ENCODE peak calls at places on chromosomes 16 and 17, in six cellular contexts. R, T, V, W, N and H are unnamed samples.
A peak's percentile ranks its signal among the peaks of the same experiment; 100 is the strongest.

GRCh38 chr17:57875109-57876022 is 25.5 kb upstream of the MRPS23 start:
- DNase-seq in R (peak; percentile 52), T (peak; percentile 71), V (peak; percentile 59), W (peak; percentile 84), N (peak; percentile 99), H (peak; percentile 68)

GRCh38 chr17:1627219-1627986 is 1.2 kb downstream of the SLC43A2 start:
- DNase-seq in R (no peak), T (no peak), V (peak; percentile 44), W (no peak), N (no peak), H (peak; percentile 35)

GRCh38 chr16:50151744-50152143 is 1.4 kb upstream of the TENT4B start:
- DNase-seq in R (no peak), T (no peak), V (no peak), W (no peak), N (no peak), H (no peak)

GRCh38 chr17:67657596-67657995 is 60.1 kb upstream of the NOL11 start:
- DNase-seq in R (no peak), T (no peak), V (no peak), W (no peak), N (no peak), H (no peak)

GRCh38 chr17:80361495-80362220 is 53.3 kb upstream of the ENDOV start:
- DNase-seq in R (no peak), T (no peak), V (no peak), W (no peak), N (no peak), H (no peak)

GRCh38 chr17:13024526-13025263 is 6.9 kb upstream of the ELAC2 start:
- DNase-seq in R (peak; percentile 13), T (peak; percentile 73), V (peak; percentile 60), W (peak; percentile 38), N (peak; percentile 52), H (peak; percentile 51)

GRCh38 chr17:54524501-54524900 is 376.2 kb upstream of the TOM1L1 start:
- DNase-seq in R (no peak), T (no peak), V (no peak), W (no peak), N (no peak), H (no peak)

GRCh38 chr17:68310141-68310540 is 18.8 kb downstream of the ARSG start:
- DNase-seq in R (no peak), T (no peak), V (no peak), W (no peak), N (no peak), H (no peak)

GRCh38 chr17:4479340-4479981 is 19.2 kb upstream of the SPNS2 start:
- DNase-seq in R (no peak), T (peak; percentile 71), V (peak; percentile 79), W (no peak), N (no peak), H (no peak)

GRCh38 chr16:27650073-27650701 is 100.2 kb downstream of the KATNIP start:
- DNase-seq in R (peak; percentile 23), T (no peak), V (peak; percentile 21), W (peak; percentile 14), N (no peak), H (no peak)

GRCh38 chr17:68248199-68248825 is 469 bp downstream of the AMZ2 start:
- DNase-seq in R (peak; percentile 40), T (peak; percentile 49), V (peak; percentile 63), W (no peak), N (peak; percentile 57), H (peak; percentile 56)

GRCh38 chr16:819336-819735 is 18.8 kb upstream of the GNG13 start:
- DNase-seq in R (no peak), T (no peak), V (no peak), W (no peak), N (no peak), H (no peak)

GRCh38 chr17:27559996-27560481 is 70.9 kb upstream of the LGALS9 start:
- DNase-seq in R (no peak), T (peak; percentile 53), V (peak; percentile 39), W (peak; percentile 83), N (peak; percentile 93), H (peak; percentile 57)

GRCh38 chr16:74224828-74225227 is 71.8 kb upstream of the PSMD7 start:
- DNase-seq in R (no peak), T (no peak), V (no peak), W (no peak), N (peak; percentile 33), H (no peak)

DNA sequence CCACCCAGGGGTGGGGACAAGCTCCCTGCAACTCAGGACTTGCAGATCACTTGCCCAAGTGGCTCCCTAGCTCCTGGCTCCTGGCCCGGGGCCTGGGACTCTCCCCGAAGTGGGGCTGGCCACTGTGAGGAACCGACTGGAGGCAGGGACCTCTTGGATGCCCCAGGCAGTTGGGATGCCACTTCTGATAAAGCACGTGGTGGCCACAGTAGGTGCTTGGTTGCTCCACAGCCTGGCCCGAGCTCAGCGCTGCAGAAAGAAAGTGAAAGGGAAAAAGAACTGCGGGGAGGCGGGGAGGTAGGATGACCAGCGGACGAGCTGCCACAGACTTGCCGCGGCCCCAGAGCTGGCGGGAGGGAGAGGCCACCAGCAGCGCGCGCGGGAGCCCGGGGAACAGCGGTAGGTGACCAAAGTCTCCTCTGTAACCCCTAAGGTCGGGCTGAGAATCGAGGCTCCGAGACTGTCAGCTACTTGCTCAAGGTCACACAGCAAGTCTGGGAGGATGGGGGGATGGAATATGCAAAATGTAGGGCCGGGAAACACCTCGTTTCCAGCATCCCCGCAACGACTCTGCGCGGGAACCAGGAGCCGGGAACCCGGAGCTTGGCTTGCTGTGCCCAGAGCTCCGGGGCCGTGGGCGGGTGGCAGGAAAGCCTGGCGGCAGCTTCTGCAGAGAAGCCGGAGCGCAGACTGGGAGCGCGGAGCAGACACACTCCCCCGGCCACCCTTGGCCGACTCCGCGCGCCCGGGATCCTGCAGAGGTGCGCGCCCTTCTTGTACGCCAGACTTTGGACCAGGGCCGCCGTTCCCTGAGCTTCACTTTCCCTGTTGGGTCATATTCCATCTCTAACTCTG is 1.9 kb downstream of the CIITA start:
- DNase-seq in R (no peak), T (peak; percentile 75), V (peak; percentile 58), W (peak; percentile 40), N (peak; percentile 19), H (peak; percentile 36)
- TF ChIP-seq POLR2A in R (no peak), T (no peak), V (no peak), W (no peak), N (no peak), H (no peak)

GRCh38 chr17:48728232-48729231 is at the start of gene HOXB13:
- DNase-seq in R (peak; percentile 95), T (peak; percentile 37), V (peak; percentile 73), W (no peak), N (peak; percentile 39), H (no peak)
- TF ChIP-seq POLR2A in R (peak; percentile 89), T (no peak), V (peak; percentile 54), W (no peak), N (no peak), H (no peak)

DNA sequence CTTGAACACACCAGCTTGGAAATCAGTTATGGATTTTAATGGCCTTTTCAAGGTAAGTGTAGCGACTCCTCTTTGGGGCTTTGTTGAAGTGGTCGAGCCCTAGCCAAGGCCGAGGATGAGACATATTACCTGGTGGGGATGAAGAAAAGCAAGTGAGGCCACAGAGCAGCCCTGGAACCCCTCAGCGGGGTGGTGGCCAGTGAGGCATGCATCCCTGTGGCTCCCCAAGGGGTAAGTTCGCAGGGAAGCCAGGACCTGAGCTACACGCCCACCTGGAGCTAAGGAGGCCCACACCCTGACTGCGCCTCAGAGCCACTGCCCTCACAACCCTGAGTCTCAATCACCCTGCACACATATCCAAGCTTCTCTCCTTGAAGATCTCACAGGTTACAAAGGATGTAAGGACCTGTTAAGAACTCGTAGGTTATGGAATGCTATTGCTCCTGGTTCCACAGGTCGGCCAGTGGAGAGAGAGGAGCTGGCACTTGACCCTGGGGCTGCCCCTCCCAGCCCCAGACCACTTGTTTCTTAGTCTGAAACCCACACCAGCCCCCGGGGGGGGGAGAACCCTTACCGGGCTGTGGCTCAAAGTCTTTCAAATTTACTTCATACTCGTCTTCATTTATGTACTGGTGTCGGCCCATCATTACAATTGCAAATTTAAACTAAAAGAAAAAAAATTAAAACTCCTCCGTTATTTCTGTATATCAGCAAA is 12.0 kb downstream of the LITAFD start:
- DNase-seq in R (no peak), T (no peak), V (no peak), W (no peak), N (no peak), H (peak; percentile 8)
- TF ChIP-seq POLR2A in R (no peak), T (no peak), V (no peak), W (no peak), N (no peak), H (no peak)

GRCh38 chr16:66549284-66550131 is at the start of gene TK2:
- DNase-seq in R (peak; percentile 44), T (peak; percentile 75), V (peak; percentile 71), W (peak; percentile 73), N (peak; percentile 72), H (peak; percentile 28)

GRCh38 chr16:66552288-66553143 is at the start of gene CKLF:
- DNase-seq in R (peak; percentile 82), T (peak; percentile 95), V (peak; percentile 93), W (peak; percentile 88), N (peak; percentile 83), H (peak; percentile 83)

GRCh38 chr16:66553223-66553622 is 847 bp downstream of the CKLF start:
- DNase-seq in R (no peak), T (peak; percentile 29), V (peak; percentile 44), W (no peak), N (no peak), H (no peak)

GRCh38 chr16:66551788-66552287 is 538 bp upstream of the CKLF start:
- DNase-seq in R (no peak), T (no peak), V (no peak), W (no peak), N (no peak), H (no peak)

GRCh38 chr16:66551362-66551761 is 1.0 kb upstream of the CKLF start:
- DNase-seq in R (no peak), T (no peak), V (peak; percentile 60), W (no peak), N (peak; percentile 9), H (no peak)
- TF ChIP-seq POLR2A in R (no peak), T (no peak), V (no peak), W (no peak), N (no peak), H (no peak)

DNA sequence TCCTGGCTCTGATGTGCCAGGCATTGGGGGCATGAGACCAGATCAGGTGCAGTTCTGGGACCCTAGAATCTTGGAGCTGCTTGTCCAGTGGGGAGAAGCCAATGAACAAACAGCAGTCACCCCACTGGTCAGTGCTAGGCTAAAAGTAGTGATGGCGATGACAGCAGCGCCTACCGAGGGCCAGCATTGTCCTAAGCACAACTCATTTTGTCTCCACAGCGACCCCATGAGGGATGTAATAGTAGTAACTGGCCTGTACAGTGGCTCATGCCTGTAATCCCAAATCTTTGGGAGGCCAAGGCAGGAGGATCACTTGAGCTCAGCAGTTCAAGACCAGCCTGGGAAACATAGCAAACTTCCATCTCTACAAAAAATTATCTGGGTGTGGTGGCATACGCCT is 6.2 kb downstream of the SMCR8 start:
- DNase-seq in R (no peak), T (no peak), V (no peak), W (no peak), N (no peak), H (no peak)
- TF ChIP-seq POLR2A in R (no peak), T (no peak), V (no peak), W (no peak), N (no peak), H (no peak)